ENCODE peak calls at places on chromosomes 1 and 21, in seven cellular contexts. E is neural progenitor cell, F is fibroblast of pulmonary artery, D is choroid plexus epithelial cell, R is H1, Y is A549, P is Panc1. S is an unnamed sample.
A peak's percentile ranks its signal among the peaks of the same experiment; 100 is the strongest.

GRCh38 chr1:30379684-30380624 is 343.4 kb downstream of the MATN1 start:
- DNase-seq in E (peak; percentile 87), F (peak; percentile 76), D (peak; percentile 84), R (no peak), Y (peak; percentile 64), P (peak; percentile 63), S (peak; percentile 31)

GRCh38 chr21:34705032-34705431 is 36.2 kb downstream of the CLIC6 start:
- DNase-seq in E (no peak), F (no peak), D (no peak), R (no peak), Y (no peak), P (no peak), S (no peak)

GRCh38 chr21:18411565-18411964 is 8.0 kb upstream of the TMPRSS15 start:
- DNase-seq in E (peak; percentile 15), F (no peak), D (no peak), R (no peak), Y (no peak), P (no peak), S (no peak)

GRCh38 chr1:59433440-59433813 is 136.5 kb downstream of the FGGY start:
- DNase-seq in E (no peak), F (no peak), D (no peak), R (no peak), Y (no peak), P (no peak), S (no peak)

GRCh38 chr1:44111861-44112260 is 6.8 kb upstream of the KLF17 start:
- DNase-seq in E (no peak), F (no peak), D (no peak), R (no peak), Y (no peak), P (no peak), S (no peak)

GRCh38 chr1:156097499-156098178 is 15.4 kb upstream of the MEX3A start:
- DNase-seq in E (no peak), F (no peak), D (no peak), R (no peak), Y (no peak), P (no peak), S (no peak)

GRCh38 chr1:205241366-205242030 is 13.8 kb downstream of the TMCC2 start:
- DNase-seq in E (no peak), F (no peak), D (no peak), R (no peak), Y (no peak), P (no peak), S (no peak)

GRCh38 chr1:201214886-201215285 is 24.3 kb downstream of the IGFN1 start:
- DNase-seq in E (no peak), F (no peak), D (no peak), R (no peak), Y (no peak), P (no peak), S (no peak)

GRCh38 chr1:236753554-236753953 is 41.5 kb upstream of the MTR start:
- DNase-seq in E (peak; percentile 49), F (peak; percentile 23), D (peak; percentile 72), R (peak; percentile 41), Y (peak; percentile 73), P (no peak), S (peak; percentile 16)

GRCh38 chr1:158930504-158930903 is 848 bp upstream of the PYHIN1 start:
- DNase-seq in E (no peak), F (no peak), D (no peak), R (no peak), Y (no peak), P (no peak), S (no peak)

GRCh38 chr1:70044832-70045231 is 160.5 kb downstream of the LRRC40 start:
- DNase-seq in E (no peak), F (peak; percentile 75), D (peak; percentile 76), R (no peak), Y (no peak), P (no peak), S (peak; percentile 47)

GRCh38 chr1:214808845-214809460 is 206.0 kb downstream of the CENPF start:
- DNase-seq in E (peak; percentile 50), F (peak; percentile 61), D (peak; percentile 72), R (no peak), Y (peak; percentile 14), P (no peak), S (no peak)

GRCh38 chr1:156060937-156061636 is at the start of gene RAB25:
- DNase-seq in E (peak; percentile 64), F (no peak), D (peak; percentile 74), R (peak; percentile 66), Y (no peak), P (no peak), S (no peak)

GRCh38 chr1:16109571-16109970 is 36.1 kb upstream of the FAM131C start:
- DNase-seq in E (no peak), F (no peak), D (no peak), R (no peak), Y (no peak), P (no peak), S (no peak)

GRCh38 chr1:169180167-169180566 is 73.7 kb downstream of the ATP1B1 start:
- DNase-seq in E (no peak), F (no peak), D (no peak), R (no peak), Y (no peak), P (no peak), S (no peak)

GRCh38 chr21:15804247-15804985 is 74.6 kb downstream of the USP25 start:
- DNase-seq in E (no peak), F (no peak), D (no peak), R (no peak), Y (no peak), P (no peak), S (no peak)

GRCh38 chr1:96992871-96993270 is 271.3 kb downstream of the PTBP2 start:
- DNase-seq in E (no peak), F (peak; percentile 29), D (peak; percentile 86), R (no peak), Y (no peak), P (no peak), S (peak; percentile 18)

GRCh38 chr1:198933506-198933905 is 294.7 kb downstream of the PTPRC start:
- DNase-seq in E (no peak), F (no peak), D (no peak), R (no peak), Y (no peak), P (no peak), S (no peak)

GRCh38 chr1:157993179-157994080 is at the start of gene KIRREL1:
- DNase-seq in E (peak; percentile 76), F (peak; percentile 74), D (peak; percentile 77), R (no peak), Y (peak; percentile 68), P (no peak), S (no peak)

GRCh38 chr1:12678350-12678749 is 34.5 kb downstream of the AADACL4 start:
- DNase-seq in E (no peak), F (no peak), D (no peak), R (no peak), Y (no peak), P (no peak), S (no peak)

GRCh38 chr1:187892640-187893039 is 1063.9 kb downstream of the PLA2G4A start:
- DNase-seq in E (no peak), F (no peak), D (no peak), R (no peak), Y (no peak), P (no peak), S (no peak)

GRCh38 chr1:180228648-180229482 is 1.2 kb upstream of the LHX4 start:
- DNase-seq in E (peak; percentile 61), F (no peak), D (no peak), R (no peak), Y (peak; percentile 37), P (no peak), S (no peak)

GRCh38 chr1:220368352-220369265 is 96.4 kb upstream of the RAB3GAP2 start:
- DNase-seq in E (no peak), F (peak; percentile 7), D (peak; percentile 25), R (no peak), Y (no peak), P (no peak), S (no peak)

GRCh38 chr1:37537378-37537777 is 16.7 kb downstream of the SNIP1 start:
- DNase-seq in E (no peak), F (peak; percentile 58), D (peak; percentile 90), R (no peak), Y (peak; percentile 21), P (peak; percentile 76), S (no peak)

GRCh38 chr21:36773111-36773510 is 74.2 kb downstream of the SIM2 start:
- DNase-seq in E (no peak), F (peak; percentile 86), D (peak; percentile 69), R (no peak), Y (peak; percentile 26), P (no peak), S (peak; percentile 47)

DNA sequence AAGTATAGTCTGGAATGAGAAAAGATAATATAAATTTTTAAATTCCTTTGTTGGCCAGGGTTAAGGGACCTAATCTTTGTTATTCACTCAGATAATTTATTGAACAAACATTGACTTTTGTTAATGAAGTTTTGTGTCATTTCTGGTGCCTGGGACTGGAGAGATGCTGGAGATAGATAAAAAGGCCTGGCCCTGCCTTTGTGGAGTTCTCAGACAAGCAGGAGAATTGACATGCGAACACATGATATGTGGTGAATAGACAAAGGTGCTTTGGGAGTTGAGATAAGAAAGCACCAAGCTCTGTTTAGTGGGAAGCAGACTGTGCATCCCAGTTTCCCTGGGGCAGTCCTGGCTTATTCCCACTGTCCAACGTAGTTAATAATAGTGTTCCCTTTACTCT is 8.5 kb downstream of the C1orf21 start:
- DNase-seq in E (no peak), F (no peak), D (no peak), R (no peak), Y (no peak), P (no peak), S (no peak)
- H3K4me3 ChIP-seq in E (no peak overlapping the region), F (no peak overlapping the region), D (no peak overlapping the region), R (no peak overlapping the region), Y (no peak overlapping the region), P (no peak overlapping the region), S (no peak overlapping the region)

GRCh38 chr1:226403522-226404034 is 4.3 kb downstream of the PARP1 start:
- DNase-seq in E (no peak), F (peak; percentile 21), D (peak; percentile 40), R (no peak), Y (no peak), P (no peak), S (no peak)
- TF ChIP-seq CTCF in E (peak; percentile 41), F (peak; percentile 42), D (peak; percentile 59), R (peak; percentile 40), Y (no peak), P (no peak), S (peak; percentile 42)

GRCh38 chr1:172638885-172639831 is 19.7 kb upstream of the FASLG start:
- DNase-seq in E (no peak), F (peak; percentile 69), D (peak; percentile 92), R (no peak), Y (peak; percentile 40), P (peak; percentile 61), S (peak; percentile 64)
- H3K4me3 ChIP-seq in E (no peak overlapping the region), F (no peak overlapping the region), D (no peak overlapping the region), R (no peak overlapping the region), Y (no peak overlapping the region), P (no peak overlapping the region), S (no peak overlapping the region)

GRCh38 chr1:101075926-101076325 is 50.3 kb upstream of the DPH5 start:
- DNase-seq in E (no peak), F (no peak), D (no peak), R (no peak), Y (no peak), P (no peak), S (no peak)

GRCh38 chr1:101065575-101065974 is 40.0 kb upstream of the DPH5 start:
- DNase-seq in E (no peak), F (no peak), D (no peak), R (no peak), Y (no peak), P (no peak), S (no peak)

GRCh38 chr1:101066260-101066936 is 40.8 kb upstream of the DPH5 start:
- DNase-seq in E (no peak), F (no peak), D (no peak), R (no peak), Y (no peak), P (no peak), S (no peak)

GRCh38 chr1:101073836-101074235 is 48.3 kb upstream of the DPH5 start:
- DNase-seq in E (no peak), F (no peak), D (no peak), R (no peak), Y (no peak), P (no peak), S (no peak)

GRCh38 chr1:101071470-101071886 is 45.9 kb upstream of the DPH5 start:
- DNase-seq in E (no peak), F (peak; percentile 69), D (peak; percentile 25), R (no peak), Y (no peak), P (no peak), S (no peak)
- TF ChIP-seq CTCF in E (no peak), F (no peak), D (no peak), R (no peak), Y (no peak), P (no peak), S (no peak)

S was measured in AG09309.